ENCODE peak calls at places on chromosome 12, in seven cellular contexts. E is trophoblast cell, B is neuronal stem cell, S is IMR-90, N is H1, I is mesendoderm, V is H9. D is an unnamed sample.

GRCh38 chr12:25236626-25237025 is 14.1 kb downstream of the KRAS start:
- DNase-seq in I (no peak), V (no peak), E (no peak), N (no peak), S (peak; percentile 51), B (no peak), D (no peak)

GRCh38 chr12:112420740-112421139 is 2.0 kb downstream of the PTPN11 start:
- DNase-seq in I (no peak), S (no peak), V (no peak), B (no peak), N (no peak), E (no peak), D (no peak)

GRCh38 chr12:32651151-32651955 is 27.7 kb upstream of the DNM1L start:
- DNase-seq in N (no peak), B (no peak), V (no peak), I (no peak), S (no peak), E (no peak), D (no peak)

GRCh38 chr12:40684986-40685385 is 7.3 kb upstream of the CNTN1 start:
- DNase-seq in I (peak; percentile 0), S (no peak), E (no peak), V (no peak), N (no peak), B (no peak), D (no peak)

GRCh38 chr12:22518998-22519397 is 25.3 kb downstream of the C2CD5 start:
- DNase-seq in N (no peak), E (no peak), V (no peak), B (no peak), I (no peak), S (no peak), D (no peak)

GRCh38 chr12:106147956-106148355 is 9.2 kb upstream of the NUAK1 start:
- DNase-seq in S (no peak), N (no peak), I (no peak), V (peak; percentile 24), E (no peak), B (no peak), D (no peak)

GRCh38 chr12:47754881-47755280 is 3.8 kb downstream of the RAPGEF3 start:
- DNase-seq in E (peak; percentile 80), I (no peak), N (no peak), B (no peak), S (no peak), V (no peak), D (no peak)

GRCh38 chr12:57276935-57277563 is 26.1 kb upstream of the STAC3 start:
- DNase-seq in S (peak; percentile 49), B (no peak), E (no peak), N (no peak), I (peak; percentile 58), V (peak; percentile 62), D (peak; percentile 45)

GRCh38 chr12:90618606-90619005 is 336.4 kb downstream of the CCER1 start:
- DNase-seq in I (no peak), S (peak; percentile 16), V (no peak), B (no peak), E (no peak), N (no peak), D (peak; percentile 20)

GRCh38 chr12:50732591-50732990 is 31.3 kb upstream of the ATF1 start:
- DNase-seq in B (no peak), S (peak; percentile 97), N (no peak), V (no peak), I (no peak), E (peak; percentile 61), D (peak; percentile 93)

GRCh38 chr12:31008961-31009840 is 64.5 kb upstream of the DDX11 start:
- DNase-seq in S (no peak), V (no peak), E (no peak), B (no peak), N (no peak), I (no peak), D (no peak)
- H2AK5ac ChIP-seq in S (no peak overlapping the region), V (no peak overlapping the region), E (no peak overlapping the region), B (no peak overlapping the region), N (no peak overlapping the region), I (no peak overlapping the region), D (no peak overlapping the region)

GRCh38 chr12:98037401-98038140 is 477.8 kb upstream of the TMPO start:
- DNase-seq in N (no peak), S (no peak), V (no peak), B (no peak), I (no peak), E (no peak), D (no peak)
- H2AK5ac ChIP-seq in N (no peak overlapping the region), S (no peak overlapping the region), V (no peak overlapping the region), B (no peak overlapping the region), I (no peak overlapping the region), E (no peak overlapping the region), D (no peak overlapping the region)

DNA sequence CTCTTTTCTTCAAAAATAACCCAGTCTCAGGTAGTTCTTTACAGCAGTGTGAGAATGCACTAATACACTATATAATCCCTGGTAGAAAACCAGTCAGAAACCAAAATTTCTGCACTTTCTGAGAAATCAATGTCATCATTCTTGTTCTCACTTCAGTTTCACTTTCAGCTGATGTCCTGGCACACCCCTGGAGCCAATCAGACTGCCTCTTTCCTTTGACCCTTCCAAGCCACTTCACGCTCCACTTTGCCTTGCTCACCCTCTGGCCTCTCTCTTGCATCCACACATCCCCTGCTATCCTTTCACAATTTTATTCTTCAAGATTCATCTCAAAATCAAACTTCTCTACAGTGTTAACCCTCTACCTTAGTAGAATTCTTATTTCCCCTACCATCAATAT is 181.1 kb downstream of the ASCL1 start:
- DNase-seq in S (no peak), E (no peak), B (no peak), N (no peak), I (no peak), V (no peak), D (no peak)
- H2AK5ac ChIP-seq in S (no peak overlapping the region), E (no peak overlapping the region), B (no peak overlapping the region), N (no peak overlapping the region), I (no peak overlapping the region), V (no peak overlapping the region), D (no peak overlapping the region)

DNA sequence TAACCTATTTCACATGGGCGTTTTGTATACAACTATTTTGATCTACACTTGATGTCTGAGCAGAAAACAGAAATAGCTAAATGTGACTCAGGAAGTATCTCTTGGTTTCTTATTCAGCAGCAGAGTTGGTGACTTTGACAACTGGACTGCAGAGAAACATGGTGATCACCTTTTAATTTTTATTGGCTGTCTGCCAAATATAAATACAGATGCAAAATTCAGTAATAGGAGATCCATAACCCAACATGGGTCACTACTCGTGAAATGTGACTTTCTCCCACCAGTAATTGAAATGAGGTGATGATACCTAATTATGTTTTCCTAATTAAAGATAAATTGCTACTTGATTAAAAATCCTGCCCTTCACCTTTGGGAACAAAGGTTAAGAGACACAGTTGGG is 487.1 kb downstream of the NELL2 start:
- DNase-seq in S (no peak), E (no peak), V (no peak), I (no peak), N (no peak), B (no peak), D (no peak)
- H2AK5ac ChIP-seq in S (no peak overlapping the region), E (no peak overlapping the region), V (no peak overlapping the region), I (no peak overlapping the region), N (no peak overlapping the region), B (no peak overlapping the region), D (no peak overlapping the region)

D was measured in mesenchymal stem cell.